ENCODE peak calls at places on chromosomes 11 and 22, in four cellular contexts. F, W, B and D are unnamed samples.

GRCh38 chr22:34414467-34415440 is 494.5 kb upstream of the LARGE1 start:
- DNase-seq in F (peak), W (no peak), B (no peak), D (peak)

GRCh38 chr11:100929377-100929776 is 200.2 kb downstream of the PGR start:
- DNase-seq in F (no peak), W (no peak), B (no peak), D (no peak)

GRCh38 chr22:20436309-20437252 is 1.0 kb downstream of the SCARF2 start:
- DNase-seq in F (no peak), W (no peak), B (no peak), D (no peak)

GRCh38 chr11:96155627-96156378 is 187.2 kb downstream of the MAML2 start:
- DNase-seq in F (peak), W (peak), B (no peak), D (no peak)

GRCh38 chr11:129089279-129089678 is 102.8 kb downstream of the ARHGAP32 start:
- DNase-seq in F (no peak), W (no peak), B (no peak), D (no peak)

GRCh38 chr22:43733138-43733537 is 79.0 kb downstream of the EFCAB6 start:
- DNase-seq in F (no peak), W (no peak), B (no peak), D (no peak)

GRCh38 chr22:24707477-24707816 is 67.1 kb downstream of the PIWIL3 start:
- DNase-seq in F (no peak), W (no peak), B (no peak), D (no peak)

GRCh38 chr11:85827768-85828639 is 17.1 kb upstream of the SYTL2 start:
- DNase-seq in F (peak), W (no peak), B (no peak), D (peak)

GRCh38 chr11:130110325-130111108 is 40.8 kb downstream of the APLP2 start:
- DNase-seq in F (no peak), W (no peak), B (no peak), D (no peak)

GRCh38 chr11:79617561-79617960 is 176.7 kb upstream of the TENM4 start:
- DNase-seq in F (no peak), W (no peak), B (no peak), D (no peak)

GRCh38 chr11:33945481-33946268 is 53.8 kb upstream of the LMO2 start:
- DNase-seq in F (no peak), W (no peak), B (no peak), D (no peak)

GRCh38 chr11:74691755-74692154 is 39.5 kb downstream of the CHRDL2 start:
- DNase-seq in F (no peak), W (no peak), B (no peak), D (no peak)

GRCh38 chr11:7495997-7496545 is 10.8 kb downstream of the OLFML1 start:
- DNase-seq in F (no peak), W (no peak), B (no peak), D (no peak)

GRCh38 chr11:13064593-13064992 is 55.5 kb downstream of the RASSF10 start:
- DNase-seq in F (no peak), W (no peak), B (no peak), D (no peak)

GRCh38 chr11:91326751-91327150 is 897.9 kb upstream of the FAT3 start:
- DNase-seq in F (no peak), W (no peak), B (no peak), D (no peak)

GRCh38 chr22:31943976-31944699 is at the start of gene YWHAH:
- DNase-seq in F (peak), W (peak), B (peak), D (peak)

GRCh38 chr11:31641477-31642062 is 132.0 kb downstream of the ELP4 start:
- DNase-seq in F (no peak), W (no peak), B (peak), D (no peak)

GRCh38 chr22:45966320-45966891 is 10.6 kb downstream of the WNT7B start:
- DNase-seq in F (no peak), W (no peak), B (no peak), D (no peak)

GRCh38 chr22:20624161-20624616 is 116.8 kb downstream of the MED15 start:
- DNase-seq in F (no peak), W (no peak), B (no peak), D (no peak)

GRCh38 chr22:21022507-21022906 is 7.5 kb downstream of the P2RX6 start:
- DNase-seq in F (no peak), W (no peak), B (no peak), D (no peak)